ENCODE peak calls at places on chromosomes 13 and 19, in nine cellular contexts. F, W, Q, P, I, M, A, X and H are unnamed samples. For H3K9me3, the result is how much of the 10 kb centered on the place peaks cover.

GRCh38 chr19:10612515-10613119 is 12.7 kb upstream of the SLC44A2 start:
- DNase-seq in A (no peak), W (no peak), P (no peak), F (no peak), X (no peak), Q (no peak), M (no peak), I (no peak), H (no peak)

GRCh38 chr13:49932066-49932465 is 4.1 kb downstream of the SPRYD7 start:
- DNase-seq in A (no peak), I (no peak), F (no peak), X (no peak), M (no peak), P (no peak), W (no peak), Q (no peak), H (no peak)

GRCh38 chr19:40600086-40600917 is 867 bp upstream of the LTBP4 start:
- DNase-seq in P (no peak), X (no peak), M (peak), A (no peak), Q (peak), W (no peak), I (no peak), F (no peak), H (no peak)

GRCh38 chr19:46413262-46414031 is at the start of gene CCDC8:
- DNase-seq in I (peak), Q (peak), P (peak), W (peak), M (no peak), F (no peak), A (no peak), X (no peak), H (no peak)

GRCh38 chr13:71867101-71867814 is at the start of gene DACH1:
- DNase-seq in M (peak), A (peak), P (no peak), F (peak), Q (peak), W (no peak), I (no peak), X (no peak), H (no peak)

GRCh38 chr19:29623726-29624488 is 17.8 kb downstream of the POP4 start:
- DNase-seq in F (peak), Q (no peak), I (no peak), M (no peak), X (peak), P (no peak), W (no peak), A (no peak), H (no peak)

GRCh38 chr13:44311011-44311481 is 62.6 kb upstream of the SERP2 start:
- DNase-seq in Q (no peak), A (peak), P (no peak), F (no peak), X (no peak), W (no peak), I (peak), M (no peak), H (no peak)

GRCh38 chr19:18029617-18030338 is 21.8 kb downstream of the ARRDC2 start:
- DNase-seq in I (peak), Q (no peak), W (no peak), P (no peak), X (no peak), F (no peak), M (peak), A (peak), H (no peak)

GRCh38 chr13:102901615-102902305 is 55.9 kb downstream of the ERCC5 start:
- DNase-seq in X (no peak), A (peak), M (no peak), F (no peak), P (no peak), Q (no peak), I (no peak), W (no peak), H (no peak)
- H3K9me3 ChIP-seq in X (under half), A (under half), M (under half), F (under half), P (under half), Q (under half), I (under half), W (under half), H (under half)

GRCh38 chr19:58166268-58166667 is 15.7 kb upstream of the ZNF329 start:
- DNase-seq in P (no peak), A (no peak), W (no peak), F (no peak), I (no peak), M (no peak), Q (no peak), X (no peak), H (no peak)

GRCh38 chr19:58170860-58171259 is 12.0 kb upstream of the ZNF274 start:
- DNase-seq in W (no peak), X (no peak), A (peak), M (no peak), F (no peak), P (no peak), I (no peak), Q (no peak), H (no peak)

GRCh38 chr19:58166708-58167280 is 16.1 kb upstream of the ZNF274 start:
- DNase-seq in F (no peak), W (no peak), A (no peak), I (no peak), M (no peak), P (no peak), X (no peak), Q (no peak), H (no peak)
- H3K9me3 ChIP-seq in F (half or more), W (half or more), A (half or more), I (half or more), M (under half), P (half or more), X (under half), Q (under half), H (under half)

DNA sequence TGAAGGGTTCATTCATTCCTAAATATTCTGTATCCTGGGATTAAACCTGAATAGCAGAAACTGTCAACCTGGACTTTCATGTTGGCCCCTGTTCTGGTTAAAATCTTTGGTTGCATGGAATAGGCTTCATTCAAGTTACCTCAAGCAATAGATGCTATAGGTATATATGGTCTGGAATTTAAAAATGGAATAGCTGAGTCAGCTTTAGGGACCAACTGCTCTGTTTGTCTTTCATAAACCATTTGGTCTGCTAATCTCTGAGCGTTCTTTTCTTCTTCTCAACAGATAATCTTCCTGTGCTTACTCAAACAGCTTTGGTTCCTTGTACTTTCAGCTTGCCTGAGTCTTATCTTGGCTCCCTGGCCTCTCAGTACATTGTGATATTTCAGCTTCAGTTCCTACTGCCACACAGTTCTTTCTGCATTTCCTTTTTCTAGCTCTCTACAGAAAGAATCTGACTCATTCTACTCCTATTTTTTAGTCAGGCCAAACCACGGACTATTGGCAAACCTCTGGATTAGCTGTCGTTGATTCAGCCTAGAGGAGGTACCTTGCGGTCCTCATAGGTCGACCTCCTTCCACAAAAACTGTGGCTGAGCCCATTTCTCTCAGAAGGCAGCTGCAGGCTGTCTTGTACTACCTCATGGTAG is 35.9 kb upstream of the MAB21L1 start:
- DNase-seq in F (no peak), A (peak), X (no peak), W (no peak), M (no peak), Q (peak), P (peak), I (no peak), H (no peak)
- H3K9me3 ChIP-seq in F (under half), A (under half), X (under half), W (under half), M (under half), Q (under half), P (under half), I (under half), H (under half)

DNA sequence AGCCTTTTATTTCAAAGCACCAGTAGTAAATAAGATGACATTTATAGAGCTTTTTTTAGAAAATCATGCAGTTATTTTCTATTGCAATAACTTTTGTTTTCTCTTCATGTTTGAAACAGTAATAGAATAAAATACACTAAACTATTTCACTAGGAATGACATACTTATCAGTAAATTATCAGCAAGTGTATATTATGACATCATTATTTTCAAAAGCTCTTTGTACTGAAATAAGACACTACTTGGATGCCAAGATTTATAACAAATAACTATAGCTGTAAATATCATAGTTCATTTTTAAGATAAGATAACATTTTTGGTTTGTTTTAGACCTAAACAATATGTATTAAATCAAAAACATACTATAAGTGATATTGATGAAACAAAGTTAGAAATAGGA is 56.8 kb downstream of the STOML3 start:
- DNase-seq in F (no peak), I (no peak), M (no peak), P (no peak), W (no peak), Q (no peak), A (no peak), X (no peak), H (no peak)
- H3K9me3 ChIP-seq in F (under half), I (under half), M (under half), P (under half), W (under half), Q (under half), A (under half), X (under half), H (under half)

DNA sequence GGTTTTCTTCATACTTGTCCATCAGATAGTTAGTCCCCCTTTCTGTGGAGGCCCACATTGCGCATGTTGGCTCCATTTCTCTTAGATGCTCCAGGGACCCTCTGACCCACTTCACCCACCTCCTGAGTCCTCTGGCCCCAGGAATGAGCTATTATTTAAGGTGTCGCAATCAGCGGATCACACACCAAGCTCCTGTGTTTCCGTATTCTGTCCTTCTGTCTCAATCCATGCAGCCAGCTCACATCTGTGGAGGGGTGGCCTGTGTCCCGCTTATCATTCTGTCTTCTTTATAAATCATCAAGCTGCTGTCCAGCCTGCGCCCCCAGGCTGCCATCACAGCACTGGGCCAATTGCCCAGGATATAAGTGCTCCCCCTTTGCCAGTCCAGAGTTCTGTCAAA is 4.7 kb downstream of the ZNF230 start:
- DNase-seq in I (no peak), W (no peak), M (no peak), F (no peak), P (no peak), A (no peak), X (no peak), Q (no peak), H (no peak)
- H3K9me3 ChIP-seq in I (half or more), W (under half), M (under half), F (half or more), P (under half), A (under half), X (under half), Q (under half), H (under half)

GRCh38 chr13:65057986-65058385 is 2172.2 kb downstream of the PCDH9 start:
- DNase-seq in F (no peak), P (no peak), X (no peak), A (no peak), W (no peak), Q (no peak), M (no peak), I (no peak), H (no peak)
- H3K9me3 ChIP-seq in F (under half), P (under half), X (under half), A (under half), W (under half), Q (under half), M (under half), I (under half), H (under half)

DNA sequence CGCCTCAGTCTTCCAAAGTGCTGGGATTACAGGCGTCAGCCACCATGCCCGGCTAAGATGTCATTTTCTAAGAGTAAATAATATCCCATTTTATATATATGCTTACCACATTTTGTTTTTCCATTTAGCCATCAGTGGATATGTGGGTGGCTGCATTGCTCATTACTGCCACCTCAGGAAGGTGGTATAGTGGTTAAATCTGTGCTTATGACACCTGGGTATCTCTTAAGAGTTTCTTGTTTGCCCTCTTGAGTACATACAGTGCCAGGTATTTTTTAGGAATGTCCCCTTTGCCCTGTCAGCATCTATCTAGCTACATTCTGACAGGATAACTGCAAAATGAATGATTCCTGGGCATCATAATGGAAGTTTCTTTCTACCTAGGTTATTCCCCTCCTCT is 14.6 kb downstream of the ZNF69 start:
- DNase-seq in F (no peak), W (no peak), M (no peak), I (no peak), Q (no peak), X (no peak), P (no peak), A (no peak), H (no peak)
- H3K9me3 ChIP-seq in F (under half), W (half or more), M (half or more), I (half or more), Q (under half), X (under half), P (half or more), A (under half), H (under half)

GRCh38 chr19:20840371-20840770 is 64.3 kb downstream of the ZNF66 start:
- DNase-seq in W (no peak), X (no peak), F (no peak), Q (no peak), M (no peak), A (peak), P (no peak), I (no peak), H (no peak)
- H3K9me3 ChIP-seq in W (under half), X (under half), F (under half), Q (under half), M (under half), A (under half), P (under half), I (under half), H (under half)